ENCODE peak calls at places on chromosome 11, in six cellular contexts. A, V, F, W, O and U are unnamed samples.

GRCh38 chr11:111939836-111940604 is 2.9 kb downstream of the DIXDC1 start:
- DNase-seq in A (no peak), V (no peak), F (no peak), W (no peak), O (no peak), U (no peak)

GRCh38 chr11:8501838-8502237 is 92.2 kb downstream of the STK33 start:
- DNase-seq in A (no peak), V (no peak), F (no peak), W (no peak), O (no peak), U (no peak)

GRCh38 chr11:3773180-3773579 is 24.2 kb downstream of the NUP98 start:
- DNase-seq in A (no peak), V (no peak), F (no peak), W (no peak), O (no peak), U (no peak)

GRCh38 chr11:112837162-112837826 is 123.9 kb upstream of the NCAM1 start:
- DNase-seq in A (no peak), V (no peak), F (no peak), W (no peak), O (peak), U (peak)

GRCh38 chr11:111472228-111472627 is 40.0 kb downstream of the BTG4 start:
- DNase-seq in A (no peak), V (no peak), F (no peak), W (no peak), O (no peak), U (no peak)

GRCh38 chr11:120022617-120023016 is 115.3 kb downstream of the TRIM29 start:
- DNase-seq in A (peak), V (no peak), F (no peak), W (no peak), O (no peak), U (no peak)

GRCh38 chr11:134340354-134340964 is 8.7 kb downstream of the GLB1L2 start:
- DNase-seq in A (no peak), V (no peak), F (no peak), W (no peak), O (no peak), U (no peak)

GRCh38 chr11:1260023-1260501 is 37.2 kb downstream of the MUC5B start:
- DNase-seq in A (no peak), V (no peak), F (no peak), W (peak), O (no peak), U (peak)

GRCh38 chr11:112382561-112382960 is 121.9 kb upstream of the PLET1 start:
- DNase-seq in A (no peak), V (no peak), F (no peak), W (no peak), O (no peak), U (no peak)

GRCh38 chr11:9169595-9170295 is 78.3 kb upstream of the SCUBE2 start:
- DNase-seq in A (no peak), V (no peak), F (no peak), W (no peak), O (no peak), U (no peak)

GRCh38 chr11:28318861-28319260 is 210.7 kb downstream of the METTL15 start:
- DNase-seq in A (no peak), V (no peak), F (no peak), W (no peak), O (no peak), U (no peak)

GRCh38 chr11:528166-528814 is 7.1 kb downstream of the HRAS start:
- DNase-seq in A (no peak), V (no peak), F (no peak), W (no peak), O (no peak), U (no peak)

GRCh38 chr11:11857769-11858168 is 16.0 kb downstream of the USP47 start:
- DNase-seq in A (no peak), V (no peak), F (no peak), W (no peak), O (no peak), U (no peak)

GRCh38 chr11:27120211-27120610 is 79.6 kb downstream of the BBOX1 start:
- DNase-seq in A (no peak), V (no peak), F (no peak), W (no peak), O (no peak), U (no peak)

GRCh38 chr11:72624496-72625201 is 49.6 kb downstream of the PDE2A start:
- DNase-seq in A (peak), V (no peak), F (no peak), W (no peak), O (no peak), U (no peak)

GRCh38 chr11:128964463-128964930 is 21.8 kb upstream of the TP53AIP1 start:
- DNase-seq in A (no peak), V (no peak), F (no peak), W (no peak), O (no peak), U (no peak)

GRCh38 chr11:91731051-91731450 is 493.6 kb upstream of the FAT3 start:
- DNase-seq in A (no peak), V (no peak), F (no peak), W (no peak), O (no peak), U (no peak)

GRCh38 chr11:70128435-70128906 is 50.4 kb downstream of the ANO1 start:
- DNase-seq in A (no peak), V (no peak), F (no peak), W (no peak), O (no peak), U (no peak)

GRCh38 chr11:108115495-108116140 is 5.7 kb upstream of the ACAT1 start:
- DNase-seq in A (peak), V (no peak), F (no peak), W (no peak), O (peak), U (peak)

GRCh38 chr11:119624102-119624615 is 104.8 kb downstream of the NECTIN1 start:
- DNase-seq in A (no peak), V (no peak), F (no peak), W (no peak), O (no peak), U (no peak)

GRCh38 chr11:1226981-1227550 is 4.2 kb downstream of the MUC5B start:
- DNase-seq in A (no peak), V (no peak), F (no peak), W (no peak), O (no peak), U (no peak)

GRCh38 chr11:77448269-77448668 is 25.6 kb downstream of the PAK1 start:
- DNase-seq in A (no peak), V (no peak), F (no peak), W (no peak), O (no peak), U (no peak)

GRCh38 chr11:77446911-77447629 is 26.8 kb downstream of the PAK1 start:
- DNase-seq in A (no peak), V (no peak), F (no peak), W (no peak), O (no peak), U (no peak)

GRCh38 chr11:77449060-77449521 is 24.8 kb downstream of the PAK1 start:
- DNase-seq in A (peak), V (no peak), F (peak), W (no peak), O (no peak), U (no peak)

GRCh38 chr11:77449784-77450183 is 24.1 kb downstream of the PAK1 start:
- DNase-seq in A (no peak), V (no peak), F (no peak), W (no peak), O (no peak), U (no peak)

DNA sequence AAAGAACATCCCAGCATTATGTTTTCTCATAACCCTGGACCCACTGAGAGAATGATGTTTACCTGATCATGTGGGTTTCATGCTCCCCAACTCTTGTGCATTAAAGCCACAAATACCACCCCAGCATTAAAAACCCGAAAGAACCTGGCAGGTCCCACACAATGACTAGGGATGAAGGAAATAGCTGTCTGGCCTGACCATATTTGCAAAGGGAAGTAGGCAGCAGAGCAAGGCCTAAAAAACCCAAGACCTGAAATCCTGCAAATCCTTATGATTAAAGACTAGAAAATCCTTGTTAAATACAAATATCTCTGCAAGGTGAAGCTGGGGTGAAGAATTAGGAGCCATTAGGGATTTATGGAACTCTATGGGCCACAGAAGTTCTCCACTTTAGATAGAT is 23.7 kb downstream of the PAK1 start:
- DNase-seq in A (no peak), V (no peak), F (no peak), W (no peak), O (no peak), U (no peak)
- H3K27ac ChIP-seq in A (no peak), V (no peak), F (peak), W (no peak), O (no peak), U (no peak)

GRCh38 chr11:65437436-65438227 is 15.0 kb downstream of the NEAT1 start:
- DNase-seq in A (peak), V (no peak), F (no peak), W (no peak), O (no peak), U (no peak)
- H3K27ac ChIP-seq in A (no peak), V (peak), F (no peak), W (no peak), O (peak), U (peak)

DNA sequence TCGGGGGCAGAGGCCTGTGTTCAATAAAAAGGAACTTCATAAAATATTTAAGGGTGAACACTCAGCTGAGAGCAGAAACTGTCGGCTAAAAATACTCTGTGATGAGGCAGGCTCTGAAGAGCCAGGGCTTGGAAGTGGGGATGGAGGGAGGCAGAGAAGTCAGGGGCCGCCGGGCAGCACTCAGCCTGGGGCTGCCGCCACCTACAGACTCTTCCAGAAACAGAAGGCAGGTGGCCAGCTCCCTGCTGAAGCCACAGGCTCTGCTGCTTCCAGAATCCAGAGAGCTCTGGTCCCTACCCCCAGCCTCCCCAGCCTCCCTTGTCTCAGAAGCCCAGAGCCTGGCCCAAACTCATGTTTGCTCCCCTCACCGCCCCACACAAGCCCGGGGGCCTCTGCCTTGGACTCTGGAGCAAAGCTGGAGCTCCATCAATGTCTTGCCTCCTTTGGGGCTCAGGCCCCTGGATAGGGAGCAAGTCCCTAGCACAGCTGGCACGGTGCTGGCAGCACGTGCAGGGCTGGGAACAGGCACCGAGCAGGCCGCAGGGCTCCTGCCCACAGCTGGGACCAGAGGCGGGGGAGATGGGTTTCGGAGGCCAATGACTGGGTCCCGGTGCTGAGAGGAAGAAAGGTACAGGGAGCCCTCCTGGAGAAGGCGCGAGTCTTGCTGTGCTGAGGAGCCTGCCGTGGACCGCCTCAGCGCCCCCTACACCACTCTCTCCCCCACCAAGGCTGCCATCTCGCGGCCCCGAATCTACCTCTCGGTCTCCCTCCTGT is 8.2 kb downstream of the LRFN4 start:
- DNase-seq in A (no peak), V (no peak), F (no peak), W (no peak), O (no peak), U (no peak)
- H3K27ac ChIP-seq in A (no peak), V (peak), F (no peak), W (no peak), O (no peak), U (no peak)

GRCh38 chr11:44190883-44191230 is 95.4 kb downstream of the EXT2 start:
- DNase-seq in A (no peak), V (no peak), F (no peak), W (no peak), O (no peak), U (no peak)
- H3K27ac ChIP-seq in A (no peak), V (no peak), F (no peak), W (no peak), O (no peak), U (no peak)

DNA sequence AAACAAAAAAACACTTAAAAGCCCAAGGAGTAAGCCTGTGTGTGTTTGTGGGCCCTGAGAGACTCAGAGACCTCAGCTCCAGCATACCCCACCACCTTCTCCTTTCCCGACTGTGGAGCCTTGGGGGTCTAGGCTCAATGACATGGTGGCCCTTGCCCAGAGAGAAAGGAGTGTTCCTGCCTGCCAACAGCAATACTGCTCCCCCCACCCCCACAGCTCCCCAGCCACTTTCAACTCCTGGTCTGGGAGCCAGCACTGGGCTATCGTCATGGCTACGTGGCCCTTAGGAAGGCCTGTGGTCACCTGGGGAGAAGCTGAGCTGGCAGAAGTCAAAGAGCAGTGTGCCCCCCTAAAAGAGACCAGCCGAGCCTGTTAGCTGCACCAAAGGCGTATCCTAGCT is 2.6 kb downstream of the PPP1R14B start:
- DNase-seq in A (no peak), V (no peak), F (no peak), W (no peak), O (no peak), U (no peak)
- H3K27ac ChIP-seq in A (no peak), V (no peak), F (no peak), W (no peak), O (no peak), U (no peak)

DNA sequence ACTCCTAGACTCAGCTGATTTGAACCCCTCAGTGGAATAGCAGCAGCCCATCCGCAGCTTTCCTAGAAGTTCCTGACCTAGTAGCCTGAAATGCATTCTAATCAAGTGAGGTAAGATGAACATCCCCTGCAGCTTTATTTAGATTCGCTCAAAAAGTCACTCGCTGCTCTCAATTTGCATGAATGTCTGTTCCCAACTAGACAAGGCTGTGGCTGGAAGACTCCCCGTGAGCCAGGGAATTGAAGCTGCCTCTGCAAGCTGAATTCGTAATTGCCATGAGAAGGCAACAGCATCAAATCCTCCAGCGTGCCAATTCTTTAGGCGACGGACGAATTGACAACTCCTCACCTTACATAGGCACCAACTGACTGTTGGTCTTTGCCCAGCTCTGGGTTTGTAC is 17.1 kb upstream of the SCN3B start:
- DNase-seq in A (no peak), V (no peak), F (no peak), W (no peak), O (no peak), U (no peak)
- H3K27ac ChIP-seq in A (no peak), V (no peak), F (no peak), W (no peak), O (no peak), U (no peak)

GRCh38 chr11:116396332-116396731 is 376.5 kb downstream of the BUD13 start:
- DNase-seq in A (no peak), V (no peak), F (no peak), W (no peak), O (no peak), U (no peak)

GRCh38 chr11:116390963-116391362 is 381.8 kb downstream of the BUD13 start:
- DNase-seq in A (no peak), V (no peak), F (no peak), W (no peak), O (peak), U (no peak)

GRCh38 chr11:116397556-116398167 is 375.1 kb downstream of the BUD13 start:
- DNase-seq in A (no peak), V (no peak), F (no peak), W (no peak), O (no peak), U (no peak)

GRCh38 chr11:116394022-116394421 is 378.8 kb downstream of the BUD13 start:
- DNase-seq in A (no peak), V (no peak), F (no peak), W (no peak), O (no peak), U (no peak)
- H3K27ac ChIP-seq in A (no peak), V (no peak), F (no peak), W (no peak), O (no peak), U (no peak)